ENCODE peak calls at places on chromosome 14, in eight cellular contexts. U is lung microvascular endothelial cell; Z is frontal cortex; A is naive thymus-derived CD4-positive, alpha-beta T cell; V is heart left ventricle; O is colonic mucosa; B is HT1080; G is stimulated activated CD4-positive, alpha-beta T cell treated with anti-CD3 and anti-CD28 coated beads, Interleukin-15, amount 100 ng/mL, for 24 hours. N is an unnamed sample.

GRCh38 chr14:66196670-66197069 is 289.5 kb upstream of the CCDC196 start:
- DNase-seq in U (no peak), Z (no peak), A (no peak), V (no peak), O (no peak), B (no peak), G (no peak), N (no peak)

GRCh38 chr14:70045715-70046535 is 142.8 kb downstream of the SLC8A3 start:
- DNase-seq in U (peak; percentile 82), Z (peak; percentile 22), A (no peak), V (peak; percentile 71), O (peak; percentile 85), B (peak; percentile 83), G (peak; percentile 39), N (no peak)

GRCh38 chr14:100325231-100325632 is 2.1 kb downstream of the SLC25A47 start:
- DNase-seq in U (no peak), Z (no peak), A (no peak), V (peak; percentile 20), O (no peak), B (no peak), G (no peak), N (no peak)

GRCh38 chr14:44352212-44352611 is 154.9 kb downstream of the FSCB start:
- DNase-seq in U (no peak), Z (no peak), A (no peak), V (no peak), O (no peak), B (no peak), G (no peak), N (no peak)

GRCh38 chr14:20434701-20435453 is 1.1 kb downstream of the KLHL33 start:
- DNase-seq in U (peak; percentile 91), Z (peak; percentile 73), A (no peak), V (peak; percentile 67), O (no peak), B (no peak), G (no peak), N (no peak)

GRCh38 chr14:100771121-100771800 is 44.6 kb downstream of the DLK1 start:
- DNase-seq in U (no peak), Z (no peak), A (no peak), V (no peak), O (no peak), B (no peak), G (no peak), N (no peak)

GRCh38 chr14:94671870-94672444 is 59.8 kb downstream of the SERPINA3 start:
- DNase-seq in U (no peak), Z (no peak), A (no peak), V (no peak), O (no peak), B (no peak), G (no peak), N (peak; percentile 81)

GRCh38 chr14:34043627-34044372 is 92.9 kb upstream of the EGLN3 start:
- DNase-seq in U (peak; percentile 71), Z (no peak), A (no peak), V (no peak), O (peak; percentile 61), B (peak; percentile 86), G (peak; percentile 80), N (no peak)

GRCh38 chr14:21077672-21078071 is 7.6 kb downstream of the ARHGEF40 start:
- DNase-seq in U (no peak), Z (no peak), A (no peak), V (no peak), O (no peak), B (no peak), G (no peak), N (no peak)

GRCh38 chr14:23951590-23952143 is 1.9 kb upstream of the DHRS4 start:
- DNase-seq in U (no peak), Z (no peak), A (no peak), V (no peak), O (no peak), B (no peak), G (no peak), N (no peak)

GRCh38 chr14:98171654-98172053 is 1100.3 kb downstream of the BCL11B start:
- DNase-seq in U (no peak), Z (no peak), A (no peak), V (no peak), O (no peak), B (no peak), G (no peak), N (no peak)

GRCh38 chr14:75558440-75558839 is 20.0 kb upstream of the FLVCR2 start:
- DNase-seq in U (no peak), Z (no peak), A (no peak), V (no peak), O (no peak), B (no peak), G (no peak), N (no peak)

GRCh38 chr14:90213099-90213748 is 43.1 kb upstream of the PSMC1 start:
- DNase-seq in U (no peak), Z (no peak), A (no peak), V (no peak), O (no peak), B (no peak), G (no peak), N (no peak)

GRCh38 chr14:65301862-65302539 is 110.5 kb upstream of the FUT8 start:
- DNase-seq in U (no peak), Z (no peak), A (no peak), V (no peak), O (peak; percentile 36), B (no peak), G (no peak), N (no peak)

GRCh38 chr14:89418452-89418851 is 1.4 kb upstream of the FOXN3 start:
- DNase-seq in U (no peak), Z (no peak), A (no peak), V (no peak), O (no peak), B (no peak), G (peak; percentile 33), N (no peak)